ENCODE peak calls at places on chromosome 4, in ten cellular contexts. Y is breast epithelium, F is cardiac fibroblast, U is psoas muscle, T is foreskin fibroblast, C is brain microvascular endothelial cell, Z is cardiac muscle cell, Q is progenitor cell of endocrine pancreas, P is B cell, R is tibial nerve. N is an unnamed sample.
A peak's percentile ranks its signal among the peaks of the same experiment; 100 is the strongest.

GRCh38 chr4:175770555-175770954 is 41.5 kb downstream of the GPM6A start:
- DNase-seq in Z (no peak), R (no peak), C (no peak), P (no peak), Q (no peak), U (no peak), T (peak; percentile 2), Y (no peak), F (peak; percentile 13), N (no peak)

GRCh38 chr4:177287298-177287697 is 22.4 kb upstream of the NEIL3 start:
- DNase-seq in Z (no peak), R (no peak), T (no peak), P (no peak), Y (no peak), Q (no peak), C (no peak), F (no peak), U (no peak), N (no peak)

GRCh38 chr4:109496875-109497274 is 63.2 kb upstream of the MCUB start:
- DNase-seq in U (no peak), R (no peak), T (no peak), C (no peak), Z (no peak), Y (no peak), P (no peak), Q (no peak), F (no peak), N (no peak)

GRCh38 chr4:183257808-183258207 is 62.3 kb downstream of the CLDN22 start:
- DNase-seq in P (no peak), Z (no peak), Y (no peak), R (no peak), Q (no peak), C (no peak), U (no peak), T (no peak), F (no peak), N (no peak)

GRCh38 chr4:88965053-88965452 is 91.9 kb downstream of the FAM13A start:
- DNase-seq in C (no peak), F (peak; percentile 25), Z (no peak), T (peak; percentile 50), R (no peak), Y (no peak), Q (no peak), U (no peak), P (no peak), N (no peak)

GRCh38 chr4:146124023-146124680 is 51.4 kb upstream of the LSM6 start:
- DNase-seq in P (no peak), Z (no peak), C (no peak), T (no peak), F (no peak), R (no peak), Q (no peak), Y (no peak), U (no peak), N (no peak)

GRCh38 chr4:105243446-105243845 is 96.8 kb downstream of the TET2 start:
- DNase-seq in Q (no peak), Z (no peak), Y (no peak), F (no peak), U (no peak), P (no peak), R (no peak), T (no peak), C (no peak), N (no peak)

GRCh38 chr4:24730256-24731001 is 64.9 kb upstream of the SOD3 start:
- DNase-seq in U (peak; percentile 91), P (no peak), T (peak; percentile 74), Q (no peak), Y (no peak), Z (no peak), F (peak; percentile 7), R (peak; percentile 26), C (no peak), N (no peak)

GRCh38 chr4:157128395-157128794 is 52.4 kb downstream of the GLRB start:
- DNase-seq in Y (no peak), U (no peak), F (peak; percentile 71), R (no peak), Z (peak; percentile 15), C (peak; percentile 61), T (peak; percentile 79), P (no peak), Q (no peak), N (no peak)

GRCh38 chr4:75172551-75172950 is 239.6 kb downstream of the PARM1 start:
- DNase-seq in P (no peak), F (no peak), C (no peak), T (no peak), R (no peak), Y (no peak), Q (no peak), U (no peak), Z (no peak), N (no peak)

GRCh38 chr4:55256787-55257186 is 89.3 kb upstream of the SRD5A3 start:
- DNase-seq in C (peak; percentile 5), F (no peak), R (no peak), Y (no peak), P (no peak), U (no peak), T (no peak), Z (peak; percentile 86), Q (no peak), N (no peak)

GRCh38 chr4:124947622-124948265 is 235.2 kb upstream of the ANKRD50 start:
- DNase-seq in T (peak; percentile 21), R (no peak), C (no peak), F (peak; percentile 69), P (no peak), U (no peak), Y (no peak), Q (no peak), Z (no peak), N (no peak)

GRCh38 chr4:144645102-144645469 is 870 bp upstream of the HHIP start:
- DNase-seq in T (peak; percentile 51), F (peak; percentile 54), R (no peak), Q (no peak), Z (no peak), C (no peak), P (peak; percentile 22), U (peak; percentile 55), Y (no peak), N (no peak)

GRCh38 chr4:12555011-12555410 is 929.1 kb downstream of the RAB28 start:
- DNase-seq in C (peak; percentile 50), U (no peak), Y (no peak), R (no peak), F (peak; percentile 85), P (no peak), Q (no peak), Z (no peak), T (no peak), N (no peak)

GRCh38 chr4:153790962-153791551 is 2.2 kb upstream of the SFRP2 start:
- DNase-seq in Z (peak; percentile 75), C (no peak), T (peak; percentile 84), Q (peak; percentile 58), F (peak; percentile 42), U (peak; percentile 68), Y (no peak), R (peak; percentile 35), P (peak; percentile 68), N (peak; percentile 63)
- TF ChIP-seq CTCF in Z (peak; percentile 24), C (peak; percentile 41), T (peak; percentile 9), Q (peak; percentile 53), F (peak; percentile 29), U (no peak), Y (no peak), R (peak; percentile 36), P (no peak), N (no peak)

GRCh38 chr4:112510191-112510467 is 5.9 kb downstream of the NEUROG2 start:
- DNase-seq in C (no peak), T (no peak), Q (no peak), R (no peak), F (no peak), Y (no peak), Z (no peak), U (no peak), P (no peak), N (no peak)

GRCh38 chr4:112509243-112510190 is 6.5 kb downstream of the NEUROG2 start:
- DNase-seq in C (no peak), R (no peak), U (no peak), Q (no peak), Z (no peak), F (no peak), Y (no peak), T (peak; percentile 53), P (peak; percentile 27), N (no peak)

GRCh38 chr4:112510468-112511293 is 5.3 kb downstream of the NEUROG2 start:
- DNase-seq in T (peak; percentile 44), P (peak; percentile 32), Q (no peak), Z (no peak), C (no peak), R (no peak), U (no peak), F (no peak), Y (no peak), N (no peak)

GRCh38 chr4:112514079-112514448 is 1.9 kb downstream of the NEUROG2 start:
- DNase-seq in U (no peak), T (no peak), F (no peak), Y (no peak), C (no peak), P (peak; percentile 46), Z (no peak), Q (no peak), R (no peak), N (no peak)

GRCh38 chr4:112511294-112512118 is 4.5 kb downstream of the NEUROG2 start:
- DNase-seq in R (no peak), C (no peak), Q (no peak), U (no peak), T (no peak), Z (no peak), F (no peak), P (no peak), Y (no peak), N (no peak)
- TF ChIP-seq CTCF in R (no peak), C (no peak), Q (no peak), U (no peak), T (no peak), Z (no peak), F (no peak), P (no peak), Y (no peak), N (no peak)

DNA sequence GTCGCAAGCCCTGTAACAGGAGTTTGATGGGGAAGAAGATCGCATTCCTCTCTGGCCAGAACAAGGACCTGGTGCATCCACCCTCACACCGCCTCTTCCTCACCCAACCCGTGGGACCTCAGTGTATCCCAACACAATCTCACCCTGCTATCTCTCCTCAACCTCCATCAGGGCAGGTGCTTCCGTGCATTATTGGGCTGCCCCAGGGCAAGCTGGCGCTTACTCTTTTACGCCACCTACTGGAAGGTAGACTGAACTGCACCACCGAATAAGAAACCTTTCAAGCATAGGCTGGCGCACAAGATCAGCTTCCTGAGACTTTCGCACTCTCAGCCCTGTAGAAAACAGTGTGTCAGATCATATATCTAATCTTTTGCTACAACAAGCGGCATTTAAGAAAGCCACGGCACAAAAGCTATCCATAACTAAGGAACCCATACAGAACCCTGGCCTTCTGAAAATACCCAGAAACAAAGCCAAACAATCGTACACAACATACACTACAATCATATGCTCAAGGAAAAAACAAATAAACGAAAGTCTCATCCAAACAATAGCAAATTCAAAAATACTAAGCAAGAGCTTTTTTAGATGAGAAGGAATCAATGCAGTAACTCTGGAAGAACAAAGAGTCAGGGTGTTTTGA is 209.3 kb downstream of the UGT8 start:
- DNase-seq in U (no peak), Z (peak; percentile 62), C (peak; percentile 4), T (peak; percentile 2), R (no peak), F (peak; percentile 1), Q (peak; percentile 11), P (peak; percentile 33), Y (no peak), N (no peak)
- TF ChIP-seq CTCF in U (peak; percentile 32), Z (peak; percentile 73), C (peak; percentile 87), T (peak; percentile 77), R (peak; percentile 23), F (peak; percentile 55), Q (peak; percentile 72), P (peak; percentile 93), Y (peak; percentile 11), N (peak; percentile 77)

GRCh38 chr4:87451537-87451936 is 29.2 kb downstream of the NUDT9 start:
- DNase-seq in P (no peak), F (no peak), Z (no peak), Y (no peak), T (no peak), U (no peak), C (no peak), R (no peak), Q (no peak), N (no peak)
- TF ChIP-seq CTCF in P (no peak), F (no peak), Z (no peak), Y (no peak), T (no peak), U (no peak), C (no peak), R (no peak), Q (peak; percentile 18), N (peak; percentile 10)